ENCODE peak calls at places on chromosomes 4 and X, in four cellular contexts. J is cardiac fibroblast, T is HCT116, S is A549. X is an unnamed sample.

GRCh38 chr4:47215759-47216158 is 184.4 kb downstream of the GABRB1 start:
- DNase-seq in T (no peak), S (no peak), J (peak), X (no peak)

GRCh38 chr4:42925921-42926320 is 33.4 kb downstream of the GRXCR1 start:
- DNase-seq in T (no peak), J (no peak), S (no peak), X (no peak)

GRCh38 chr4:1177274-1178141 is 5.1 kb upstream of the SPON2 start:
- DNase-seq in J (no peak), S (no peak), T (no peak), X (no peak)

GRCh38 chr4:173935622-173936405 is 347.7 kb downstream of the FBXO8 start:
- DNase-seq in S (no peak), J (peak), T (no peak), X (no peak)

GRCh38 chr4:1044469-1045192 is 33.2 kb downstream of the FGFRL1 start:
- DNase-seq in T (no peak), S (no peak), J (no peak), X (no peak)

GRCh38 chr4:8817081-8817812 is 54.4 kb downstream of the HMX1 start:
- DNase-seq in J (no peak), S (no peak), T (no peak), X (no peak)

GRCh38 chr4:94957030-94957429 is 199.3 kb downstream of the BMPR1B start:
- DNase-seq in S (no peak), J (no peak), T (no peak), X (peak)

GRCh38 chr4:82372502-82372873 is 1.3 kb downstream of the HNRNPD start:
- DNase-seq in T (no peak), S (no peak), J (peak), X (no peak)

GRCh38 chrX:65522739-65523372 is 11.7 kb downstream of the LAS1L start:
- DNase-seq in J (peak), T (no peak), S (no peak), X (no peak)

GRCh38 chr4:7852568-7853185 is 87.0 kb downstream of the AFAP1 start:
- DNase-seq in T (no peak), J (peak), S (no peak), X (no peak)

GRCh38 chr4:152258391-152258790 is 277.5 kb downstream of the FBXW7 start:
- DNase-seq in T (no peak), J (no peak), S (no peak), X (no peak)

GRCh38 chr4:51842167-51842553 is 793 bp upstream of the DCUN1D4 start:
- DNase-seq in T (no peak), J (no peak), S (no peak), X (no peak)

GRCh38 chr4:4651811-4652609 is 110.2 kb upstream of the STX18 start:
- DNase-seq in T (no peak), S (no peak), J (no peak), X (no peak)

GRCh38 chr4:112276113-112276512 is 9.6 kb downstream of the TIFA start:
- DNase-seq in J (no peak), T (no peak), S (no peak), X (no peak)

GRCh38 chr4:32189130-32189529 is 1469.0 kb downstream of the PCDH7 start:
- DNase-seq in T (no peak), S (no peak), J (no peak), X (no peak)

GRCh38 chrX:20487227-20487626 is 220.5 kb upstream of the RPS6KA3 start:
- DNase-seq in T (peak), S (no peak), J (peak), X (no peak)

GRCh38 chrX:120302434-120302833 is 8.8 kb downstream of the TMEM255A start:
- DNase-seq in T (no peak), S (no peak), J (no peak), X (no peak)

GRCh38 chrX:19869195-19869594 is 18.2 kb downstream of the SH3KBP1 start:
- DNase-seq in S (no peak), T (no peak), J (no peak), X (no peak)

GRCh38 chrX:11629593-11630211 is 36.0 kb downstream of the ARHGAP6 start:
- DNase-seq in S (no peak), T (no peak), J (peak), X (no peak)

GRCh38 chr4:181677203-181677602 is 566.0 kb upstream of the TENM3 start:
- DNase-seq in T (no peak), S (no peak), J (no peak), X (no peak)

GRCh38 chr4:24001945-24002640 is 112.2 kb upstream of the PPARGC1A start:
- DNase-seq in S (no peak), T (no peak), J (peak), X (no peak)

GRCh38 chr4:4289055-4289454 is 899 bp downstream of the LYAR start:
- DNase-seq in T (no peak), S (peak), J (no peak), X (no peak)

GRCh38 chrX:9517062-9517461 is 52.2 kb downstream of the TBL1X start:
- DNase-seq in T (no peak), J (no peak), S (no peak), X (no peak)

GRCh38 chrX:19882066-19882775 is 5.2 kb downstream of the SH3KBP1 start:
- DNase-seq in S (no peak), J (no peak), T (no peak), X (no peak)

GRCh38 chr4:87802858-87803257 is 3.5 kb downstream of the IBSP start:
- DNase-seq in S (no peak), J (no peak), T (no peak), X (no peak)

GRCh38 chr4:14841801-14842748 is 160.2 kb upstream of the CPEB2 start:
- DNase-seq in J (peak), T (no peak), S (peak), X (no peak)
- H3K4me3 ChIP-seq in J (no peak), T (no peak), S (no peak), X (no peak)

GRCh38 chr4:71095141-71095939 is 101.9 kb downstream of the DCK start:
- DNase-seq in T (no peak), J (no peak), S (no peak), X (no peak)
- H3K4me3 ChIP-seq in T (no peak), J (no peak), S (no peak), X (no peak)

GRCh38 chrX:48917139-48917980 is 1.5 kb downstream of the PIM2 start:
- DNase-seq in J (peak), S (peak), T (peak), X (no peak)
- H3K4me3 ChIP-seq in J (no peak), S (peak), T (peak), X (peak)

GRCh38 chrX:40570346-40571093 is 10.2 kb upstream of the ATP6AP2 start:
- DNase-seq in T (no peak), J (no peak), S (no peak), X (no peak)
- H3K4me3 ChIP-seq in T (no peak), J (no peak), S (no peak), X (no peak)

GRCh38 chrX:103275947-103276567 is 493 bp downstream of the TCEAL5 start:
- DNase-seq in S (no peak), T (no peak), J (no peak), X (no peak)
- H3K4me3 ChIP-seq in S (no peak), T (no peak), J (no peak), X (no peak)

DNA sequence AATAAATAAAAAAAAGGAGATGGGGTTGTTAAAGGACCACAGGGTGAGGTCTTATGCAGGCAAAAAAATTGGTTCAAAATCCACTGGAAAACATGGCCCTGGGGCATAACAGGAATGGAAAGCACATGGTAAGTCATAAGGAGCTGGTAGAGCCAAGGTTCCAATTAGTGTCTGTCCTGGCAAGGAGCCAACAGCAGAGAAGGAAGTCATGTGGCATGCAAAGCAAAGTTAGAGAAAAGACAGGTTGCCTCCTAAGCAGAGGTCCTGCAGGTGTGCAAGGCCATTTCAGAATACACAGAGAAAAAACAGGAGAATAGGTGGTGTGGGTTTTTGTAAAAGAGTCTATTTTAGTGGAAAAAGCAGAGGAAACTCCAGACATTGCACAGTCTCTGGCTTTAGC is 1881.7 kb downstream of the ARAP2 start:
- DNase-seq in J (no peak), T (no peak), S (no peak), X (no peak)
- H3K4me3 ChIP-seq in J (no peak), T (no peak), S (no peak), X (no peak)

DNA sequence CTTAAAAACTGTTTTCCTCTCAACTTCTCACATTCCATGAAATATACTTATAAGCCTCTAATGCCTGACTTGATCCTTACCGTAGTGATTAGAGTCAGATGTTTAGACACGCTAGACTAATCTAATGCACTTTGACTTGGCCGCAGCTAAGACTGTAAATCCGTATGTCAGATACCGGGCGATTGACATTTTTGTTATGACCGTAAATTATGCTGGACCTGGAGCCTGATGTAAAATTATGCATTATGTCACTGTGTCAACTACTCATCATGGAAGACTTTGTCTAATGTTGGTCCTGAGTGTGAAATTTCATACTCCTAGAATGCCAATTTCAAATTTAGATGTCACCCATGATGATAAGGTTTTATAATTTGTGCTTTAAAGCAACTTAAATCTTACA is 123.6 kb upstream of the LIMCH1 start:
- DNase-seq in J (no peak), T (no peak), S (no peak), X (no peak)
- H3K4me3 ChIP-seq in J (no peak), T (no peak), S (no peak), X (no peak)

GRCh38 chrX:107700802-107701201 is 72.5 kb downstream of the PRPS1 start:
- DNase-seq in T (no peak), J (no peak), S (no peak), X (no peak)
- H3K4me3 ChIP-seq in T (no peak), J (no peak), S (no peak), X (no peak)